ENCODE peak calls at places on chromosome 18, in four cellular contexts. One of them, this sample, is unnamed.

GRCh38 chr18:62018034-62018760 is 125.4 kb upstream of the RNF152 start:
- DNase-seq in A549: no peak
- DNase-seq in HepG2: no peak
- DNase-seq in GM12878: no peak
- DNase-seq in this sample: peak

GRCh38 chr18:74898965-74899364 is 301.3 kb downstream of the ZNF407 start:
- DNase-seq in A549: peak
- DNase-seq in HepG2: peak
- DNase-seq in GM12878: no peak
- DNase-seq in this sample: no peak

GRCh38 chr18:58593930-58594329 is 35.0 kb downstream of the ALPK2 start:
- DNase-seq in A549: no peak
- DNase-seq in GM12878: no peak
- DNase-seq in HepG2: no peak
- DNase-seq in this sample: no peak

GRCh38 chr18:22167471-22168151 is 1.8 kb upstream of the GATA6 start:
- DNase-seq in A549: peak
- DNase-seq in HepG2: no peak
- DNase-seq in GM12878: no peak
- DNase-seq in this sample: peak

GRCh38 chr18:49640741-49641140 is 78.9 kb downstream of the LIPG start:
- DNase-seq in GM12878: no peak
- DNase-seq in A549: no peak
- DNase-seq in HepG2: no peak
- DNase-seq in this sample: no peak

GRCh38 chr18:78174737-78175136 is 804.9 kb upstream of the SALL3 start:
- DNase-seq in A549: no peak
- DNase-seq in GM12878: no peak
- DNase-seq in HepG2: no peak
- DNase-seq in this sample: no peak

GRCh38 chr18:69980982-69981804 is 33.5 kb upstream of the CD226 start:
- DNase-seq in GM12878: no peak
- DNase-seq in A549: no peak
- DNase-seq in HepG2: no peak
- DNase-seq in this sample: no peak

GRCh38 chr18:80097201-80097600 is 11.9 kb upstream of the ADNP2 start:
- DNase-seq in HepG2: no peak
- DNase-seq in A549: no peak
- DNase-seq in GM12878: no peak
- DNase-seq in this sample: no peak

GRCh38 chr18:2978626-2979025 is 34.3 kb downstream of the LPIN2 start:
- DNase-seq in A549: peak
- DNase-seq in GM12878: no peak
- DNase-seq in HepG2: no peak
- DNase-seq in this sample: no peak

GRCh38 chr18:58476521-58477210 is 152.2 kb downstream of the ALPK2 start:
- DNase-seq in A549: no peak
- DNase-seq in HepG2: no peak
- DNase-seq in GM12878: no peak
- DNase-seq in this sample: no peak

GRCh38 chr18:7414459-7414858 is 152.7 kb upstream of the PTPRM start:
- DNase-seq in GM12878: no peak
- DNase-seq in A549: no peak
- DNase-seq in HepG2: no peak
- DNase-seq in this sample: no peak

GRCh38 chr18:74840492-74841167 is 243.0 kb downstream of the ZNF407 start:
- DNase-seq in GM12878: no peak
- DNase-seq in A549: peak
- DNase-seq in HepG2: peak
- DNase-seq in this sample: no peak

GRCh38 chr18:77065221-77065981 is 67.2 kb downstream of the MBP start:
- DNase-seq in HepG2: no peak
- DNase-seq in GM12878: peak
- DNase-seq in A549: peak
- DNase-seq in this sample: no peak

GRCh38 chr18:41128545-41128944 is 826.5 kb upstream of the PIK3C3 start:
- DNase-seq in GM12878: no peak
- DNase-seq in HepG2: no peak
- DNase-seq in A549: no peak
- DNase-seq in this sample: no peak

GRCh38 chr18:73461038-73461779 is 593.4 kb upstream of the NETO1 start:
- DNase-seq in A549: no peak
- DNase-seq in HepG2: no peak
- DNase-seq in GM12878: no peak
- DNase-seq in this sample: no peak

GRCh38 chr18:74595425-74595824 is 2.2 kb upstream of the ZNF407 start:
- DNase-seq in HepG2: no peak
- DNase-seq in GM12878: no peak
- DNase-seq in A549: no peak
- DNase-seq in this sample: no peak

GRCh38 chr18:50190236-50190635 is 4.7 kb downstream of the MYO5B start:
- DNase-seq in GM12878: no peak
- DNase-seq in A549: no peak
- DNase-seq in HepG2: peak
- DNase-seq in this sample: no peak

GRCh38 chr18:59123588-59124369 is 15.9 kb upstream of the SEC11C start:
- DNase-seq in HepG2: no peak
- DNase-seq in GM12878: no peak
- DNase-seq in A549: peak
- DNase-seq in this sample: no peak

GRCh38 chr18:74418023-74418422 is 39.1 kb downstream of the DIPK1C start:
- DNase-seq in HepG2: no peak
- DNase-seq in A549: no peak
- DNase-seq in GM12878: no peak
- DNase-seq in this sample: no peak

GRCh38 chr18:6521804-6522418 is 107.2 kb upstream of the L3MBTL4 start:
- DNase-seq in A549: peak
- DNase-seq in HepG2: peak
- DNase-seq in GM12878: peak
- DNase-seq in this sample: no peak

GRCh38 chr18:33578371-33579146 is 540 bp downstream of the ASXL3 start:
- DNase-seq in GM12878: no peak
- DNase-seq in A549: no peak
- DNase-seq in HepG2: peak
- DNase-seq in this sample: no peak

GRCh38 chr18:5868218-5868904 is 27.0 kb downstream of the TMEM200C start:
- DNase-seq in HepG2: peak
- DNase-seq in A549: peak
- DNase-seq in GM12878: peak
- DNase-seq in this sample: peak

GRCh38 chr18:69814861-69815385 is 132.8 kb downstream of the CD226 start:
- DNase-seq in GM12878: no peak
- DNase-seq in HepG2: no peak
- DNase-seq in A549: no peak
- DNase-seq in this sample: no peak

GRCh38 chr18:30763913-30764350 is 278.6 kb downstream of the DSC3 start:
- DNase-seq in HepG2: no peak
- DNase-seq in GM12878: no peak
- DNase-seq in A549: no peak
- DNase-seq in this sample: no peak

GRCh38 chr18:57803119-57803969 is at the start of gene ATP8B1:
- DNase-seq in A549: peak
- DNase-seq in HepG2: no peak
- DNase-seq in GM12878: no peak
- DNase-seq in this sample: peak

GRCh38 chr18:51767293-51767692 is 569.8 kb upstream of the MEX3C start:
- DNase-seq in HepG2: no peak
- DNase-seq in A549: no peak
- DNase-seq in GM12878: no peak
- DNase-seq in this sample: no peak

GRCh38 chr18:9808530-9809241 is 77.1 kb upstream of the TXNDC2 start:
- DNase-seq in GM12878: no peak
- DNase-seq in A549: no peak
- DNase-seq in HepG2: peak
- DNase-seq in this sample: no peak
- TF ChIP-seq EP300 in GM12878: no peak
- TF ChIP-seq EP300 in A549: no peak
- TF ChIP-seq EP300 in HepG2: no peak
- TF ChIP-seq EP300 in this sample: no peak

DNA sequence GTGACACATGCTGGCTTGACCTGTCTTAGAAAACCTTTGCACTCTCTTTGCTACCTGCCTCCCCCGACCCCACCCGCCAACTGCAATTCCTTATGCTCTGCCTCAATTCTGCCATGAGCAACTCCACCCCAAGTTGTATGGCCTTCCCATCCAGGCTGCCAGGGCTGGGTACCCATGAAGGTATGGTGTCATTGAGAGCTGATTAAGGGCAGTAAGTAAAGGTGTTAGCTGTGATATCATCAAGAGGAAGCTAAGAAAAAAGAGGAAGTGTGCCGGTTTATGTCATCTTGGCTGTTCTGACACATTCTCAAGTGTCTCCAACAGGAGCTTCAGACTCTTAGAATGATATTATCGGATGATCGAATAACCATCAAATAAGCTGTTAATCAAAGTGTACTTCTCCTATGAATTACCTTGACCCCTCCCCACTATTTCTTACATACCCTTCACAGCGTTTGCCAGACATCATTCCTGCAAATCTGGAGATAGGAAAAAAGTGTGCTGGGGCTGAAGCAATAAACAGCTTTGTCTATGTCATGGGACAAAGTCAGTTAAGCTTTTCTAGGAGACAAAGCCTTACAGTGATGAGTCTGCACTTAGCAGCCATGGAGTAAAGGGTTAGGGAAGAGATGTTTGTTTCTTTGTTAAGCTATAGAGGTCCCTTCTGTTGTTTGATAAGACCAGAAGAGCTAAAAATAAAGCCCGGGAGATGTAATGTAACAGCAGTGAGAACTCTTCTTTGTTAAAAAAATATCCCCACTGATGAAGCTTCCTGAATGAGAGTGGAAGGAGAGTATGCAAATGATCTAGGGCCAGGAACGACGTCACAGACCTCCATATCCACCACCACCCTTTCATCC is 40.4 kb upstream of the SMAD2 start:
- DNase-seq in GM12878: no peak
- DNase-seq in HepG2: no peak
- DNase-seq in A549: no peak
- DNase-seq in this sample: no peak
- TF ChIP-seq PBX3 in GM12878: no peak
- TF ChIP-seq PBX3 in HepG2: no peak
- TF ChIP-seq PBX3 in A549: no peak
- TF ChIP-seq PBX3 in this sample: no peak

DNA sequence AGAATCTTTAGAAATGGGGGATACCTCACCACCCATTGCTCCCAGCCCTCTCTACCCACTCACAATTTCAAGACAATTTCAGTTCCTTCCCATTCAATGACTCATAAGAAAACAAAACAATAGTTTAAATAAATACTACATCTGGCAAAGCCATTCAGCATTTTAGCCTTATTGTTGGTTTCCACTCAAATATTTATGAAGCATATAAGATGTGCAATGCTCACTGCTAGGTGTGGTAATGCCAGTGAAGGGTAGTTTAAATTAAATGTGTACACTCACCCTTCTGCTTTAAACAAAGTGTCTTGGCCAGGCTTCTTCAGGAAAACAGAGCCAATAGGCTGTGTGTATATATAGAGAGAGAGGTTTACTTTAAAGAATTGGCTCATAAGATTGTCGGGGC is 37.0 kb downstream of the INO80C start:
- DNase-seq in HepG2: no peak
- DNase-seq in A549: no peak
- DNase-seq in GM12878: no peak
- DNase-seq in this sample: no peak
- TF ChIP-seq RFX5 in HepG2: no peak
- TF ChIP-seq RFX5 in A549: no peak
- TF ChIP-seq RFX5 in GM12878: no peak
- TF ChIP-seq RFX5 in this sample: no peak

GRCh38 chr18:12376718-12377555 is at the start of gene AFG3L2:
- DNase-seq in GM12878: peak
- DNase-seq in HepG2: peak
- DNase-seq in A549: peak
- DNase-seq in this sample: peak
- TF ChIP-seq EP300 in GM12878: no peak
- TF ChIP-seq EP300 in HepG2: no peak
- TF ChIP-seq EP300 in A549: no peak
- TF ChIP-seq EP300 in this sample: no peak

GRCh38 chr18:13051950-13052349 is 60.8 kb downstream of the CEP192 start:
- DNase-seq in A549: no peak
- DNase-seq in HepG2: no peak
- DNase-seq in GM12878: peak
- DNase-seq in this sample: no peak
- TF ChIP-seq PBX3 in A549: no peak
- TF ChIP-seq PBX3 in HepG2: no peak
- TF ChIP-seq PBX3 in GM12878: no peak
- TF ChIP-seq PBX3 in this sample: no peak

GRCh38 chr18:10051877-10052631 is 138.2 kb downstream of the VAPA start:
- DNase-seq in GM12878: no peak
- DNase-seq in A549: no peak
- DNase-seq in HepG2: peak
- DNase-seq in this sample: no peak
- TF ChIP-seq RFX5 in GM12878: no peak
- TF ChIP-seq RFX5 in A549: no peak
- TF ChIP-seq RFX5 in HepG2: no peak
- TF ChIP-seq RFX5 in this sample: no peak

DNA sequence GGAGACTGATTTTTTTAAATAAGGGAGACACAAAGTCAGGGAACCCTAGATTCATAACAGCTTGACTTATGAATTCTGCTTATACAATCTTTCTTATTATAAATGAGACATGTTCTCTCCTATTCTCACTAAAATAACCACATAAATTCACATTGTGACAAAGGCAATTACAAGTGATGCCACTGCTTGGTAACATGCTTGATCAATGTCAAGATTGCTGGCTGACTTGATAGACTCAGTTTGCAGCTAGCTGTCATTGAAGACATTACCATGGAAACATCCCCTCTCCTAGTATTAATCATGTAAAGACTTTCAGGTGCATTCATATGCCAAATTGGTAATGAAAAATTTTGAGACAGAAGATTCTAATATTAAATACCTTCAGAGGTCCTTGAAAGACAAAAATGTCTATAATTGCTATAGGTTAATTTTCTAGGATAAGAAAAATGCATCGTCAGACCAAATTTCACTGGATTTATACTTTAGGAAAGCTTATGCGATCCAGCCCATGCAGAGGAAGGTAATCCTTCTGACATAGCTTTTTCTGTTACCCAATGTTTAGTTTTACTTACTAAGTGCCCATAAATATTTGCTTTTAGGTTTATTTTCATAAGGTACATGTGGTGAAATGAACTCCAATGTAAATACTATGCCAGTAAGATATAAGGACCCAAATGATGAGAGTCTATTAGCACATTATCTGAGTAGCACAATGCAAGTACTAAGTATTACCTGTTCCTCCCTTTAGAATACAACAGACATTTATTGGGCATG is 32.6 kb upstream of the ENOSF1 start:
- DNase-seq in A549: no peak
- DNase-seq in HepG2: no peak
- DNase-seq in GM12878: no peak
- DNase-seq in this sample: no peak
- TF ChIP-seq EP300 in A549: no peak
- TF ChIP-seq EP300 in HepG2: no peak
- TF ChIP-seq EP300 in GM12878: no peak
- TF ChIP-seq EP300 in this sample: no peak

DNA sequence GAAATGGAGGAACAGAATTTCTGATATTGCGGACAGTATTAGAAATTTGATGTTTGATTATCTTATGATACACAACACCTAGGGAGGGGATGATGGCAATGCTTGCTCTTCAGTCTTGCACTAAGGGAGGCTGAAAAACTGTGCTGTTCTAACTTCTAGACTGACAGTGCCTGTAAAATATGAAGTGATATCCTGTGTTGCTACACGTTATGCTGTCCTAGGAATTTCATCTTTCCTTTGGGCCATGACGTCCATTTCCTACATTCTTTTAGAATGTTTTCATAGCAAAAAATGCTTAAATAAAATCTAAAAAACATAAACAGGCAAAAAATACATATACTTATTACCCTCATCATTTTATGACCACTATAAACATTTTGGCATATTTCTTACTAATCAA is 55.3 kb downstream of the OSBPL1A start:
- DNase-seq in GM12878: no peak
- DNase-seq in HepG2: no peak
- DNase-seq in A549: no peak
- DNase-seq in this sample: no peak
- TF ChIP-seq PBX3 in GM12878: no peak
- TF ChIP-seq PBX3 in HepG2: no peak
- TF ChIP-seq PBX3 in A549: no peak
- TF ChIP-seq PBX3 in this sample: no peak

This sample was measured in SK-N-SH.